ENCODE peak calls at places on chromosomes 5 and 9, in eight cellular contexts. C is WTC11, B is ovary, M is psoas muscle, O is cardiac septum, W is kidney tubule cell, T is HFFc6, L is spleen. U is an unnamed sample.

GRCh38 chr5:14465086-14465485 is 116.5 kb upstream of the OTULINL start:
- DNase-seq in C (no peak), B (no peak), M (no peak), O (no peak), W (no peak), T (no peak), L (no peak), U (no peak)

GRCh38 chr9:35749515-35750255 is 598 bp downstream of the RGP1 start:
- DNase-seq in C (peak), B (no peak), M (no peak), O (no peak), W (peak), T (no peak), L (peak), U (peak)

GRCh38 chr9:123261006-123261677 is 7.2 kb downstream of the STRBP start:
- DNase-seq in C (no peak), B (no peak), M (no peak), O (no peak), W (no peak), T (no peak), L (no peak), U (no peak)

GRCh38 chr9:8713149-8713856 is 913.7 kb upstream of the DMAC1 start:
- DNase-seq in C (no peak), B (no peak), M (peak), O (no peak), W (no peak), T (no peak), L (no peak), U (no peak)

GRCh38 chr9:99169982-99170761 is 51.6 kb downstream of the ALG2 start:
- DNase-seq in C (peak), B (no peak), M (no peak), O (no peak), W (no peak), T (no peak), L (no peak), U (no peak)

GRCh38 chr5:135467051-135467625 is 15.0 kb upstream of the TIFAB start:
- DNase-seq in C (peak), B (no peak), M (no peak), O (no peak), W (no peak), T (no peak), L (peak), U (no peak)

GRCh38 chr9:86009133-86009532 is 68.2 kb downstream of the NAA35 start:
- DNase-seq in C (no peak), B (no peak), M (no peak), O (no peak), W (no peak), T (no peak), L (no peak), U (no peak)

GRCh38 chr5:113170707-113171106 is 194.1 kb downstream of the DCP2 start:
- DNase-seq in C (no peak), B (no peak), M (no peak), O (no peak), W (no peak), T (no peak), L (no peak), U (no peak)

GRCh38 chr9:99162759-99163364 is 57.9 kb downstream of the TGFBR1 start:
- DNase-seq in C (no peak), B (no peak), M (no peak), O (no peak), W (peak), T (peak), L (no peak), U (no peak)

GRCh38 chr9:133478851-133479711 is at the start of gene SLC2A6:
- DNase-seq in C (peak), B (peak), M (peak), O (peak), W (peak), T (peak), L (peak), U (peak)